ENCODE peak calls at places on chromosomes 5 and 9, in ten cellular contexts. C, H, I, Y, Z, Q, L, T, G and N are unnamed samples.

GRCh38 chr5:112379541-112380325 is 39.3 kb downstream of the EPB41L4A start:
- DNase-seq in Y (no peak), H (no peak), L (no peak), I (no peak), T (peak), Z (no peak), Q (no peak), G (no peak), C (no peak), N (no peak)

GRCh38 chr5:77993799-77994318 is 217.7 kb upstream of the TBCA start:
- DNase-seq in C (no peak), H (no peak), L (no peak), I (no peak), Q (no peak), Y (no peak), G (no peak), Z (no peak), T (no peak), N (no peak)

GRCh38 chr9:123336455-123336854 is 19.5 kb upstream of the CRB2 start:
- DNase-seq in G (no peak), C (no peak), Z (no peak), H (no peak), Y (no peak), L (no peak), I (no peak), Q (no peak), T (no peak), N (no peak)

GRCh38 chr9:120921751-120922181 is 4.8 kb downstream of the TRAF1 start:
- DNase-seq in L (no peak), Y (no peak), H (no peak), T (no peak), Z (no peak), Q (no peak), G (no peak), C (no peak), I (no peak), N (no peak)

GRCh38 chr9:15155826-15156225 is 151.2 kb downstream of the TTC39B start:
- DNase-seq in Y (peak), H (no peak), L (no peak), C (no peak), Q (no peak), Z (no peak), I (no peak), T (peak), G (no peak), N (peak)

GRCh38 chr9:36398745-36399144 is 1.3 kb downstream of the RNF38 start:
- DNase-seq in Z (no peak), C (no peak), Q (no peak), H (no peak), Y (peak), G (no peak), L (no peak), T (peak), I (no peak), N (peak)

GRCh38 chr5:136689563-136689962 is 324.2 kb upstream of the TRPC7 start:
- DNase-seq in I (no peak), G (no peak), T (no peak), C (no peak), H (no peak), L (no peak), Q (no peak), Z (no peak), Y (no peak), N (no peak)

GRCh38 chr5:59856324-59856723 is 37.2 kb downstream of the PDE4D start:
- DNase-seq in Q (no peak), G (no peak), I (no peak), L (no peak), Y (no peak), C (no peak), Z (no peak), T (no peak), H (no peak), N (no peak)

GRCh38 chr5:10849278-10849677 is 88.2 kb upstream of the DAP start:
- DNase-seq in G (no peak), Y (no peak), L (no peak), I (no peak), C (no peak), T (no peak), H (no peak), Z (no peak), Q (no peak), N (no peak)

GRCh38 chr9:135170535-135170934 is 83.1 kb downstream of the OLFM1 start:
- DNase-seq in T (no peak), Z (no peak), G (no peak), I (no peak), Y (no peak), L (no peak), C (no peak), H (no peak), Q (no peak), N (no peak)

GRCh38 chr9:94096819-94097577 is 12.7 kb downstream of the PTPDC1 start:
- DNase-seq in Z (no peak), T (no peak), Q (no peak), I (no peak), L (no peak), C (no peak), H (no peak), Y (peak), G (no peak), N (peak)

GRCh38 chr5:40436535-40437237 is 243.0 kb upstream of the PTGER4 start:
- DNase-seq in Q (no peak), G (no peak), H (no peak), C (no peak), L (no peak), Z (no peak), T (no peak), I (no peak), Y (no peak), N (no peak)

GRCh38 chr5:110371725-110372041 is 354.8 kb downstream of the TMEM232 start:
- DNase-seq in H (no peak), I (no peak), G (no peak), T (no peak), Q (no peak), Z (no peak), Y (no peak), L (peak), C (no peak), N (no peak)

GRCh38 chr9:31089822-31090221 is 1294.6 kb upstream of the ACO1 start:
- DNase-seq in T (peak), Y (no peak), C (no peak), H (no peak), Z (no peak), Q (no peak), I (no peak), G (no peak), L (no peak), N (peak)

GRCh38 chr5:163347671-163348070 is 89.7 kb upstream of the CCNG1 start:
- DNase-seq in G (peak), Z (peak), H (no peak), T (peak), Q (no peak), Y (peak), L (peak), I (peak), C (no peak), N (peak)

GRCh38 chr5:31273631-31274378 is 80.3 kb downstream of the CDH6 start:
- DNase-seq in Y (no peak), H (no peak), C (no peak), G (no peak), Z (no peak), L (no peak), T (peak), I (no peak), Q (no peak), N (peak)

GRCh38 chr5:34663771-34664496 is 7.8 kb downstream of the RAI14 start:
- DNase-seq in H (no peak), T (no peak), Y (no peak), L (no peak), Q (no peak), C (no peak), G (no peak), I (no peak), Z (no peak), N (no peak)

GRCh38 chr5:7347377-7347776 is 48.6 kb upstream of the ADCY2 start:
- DNase-seq in C (no peak), G (no peak), T (no peak), Q (no peak), I (no peak), Y (no peak), Z (no peak), H (no peak), L (no peak), N (no peak)

GRCh38 chr9:72554221-72554641 is 32.8 kb downstream of the TMC1 start:
- DNase-seq in I (no peak), Z (no peak), L (no peak), T (peak), G (no peak), Q (no peak), Y (peak), H (no peak), C (no peak), N (peak)

DNA sequence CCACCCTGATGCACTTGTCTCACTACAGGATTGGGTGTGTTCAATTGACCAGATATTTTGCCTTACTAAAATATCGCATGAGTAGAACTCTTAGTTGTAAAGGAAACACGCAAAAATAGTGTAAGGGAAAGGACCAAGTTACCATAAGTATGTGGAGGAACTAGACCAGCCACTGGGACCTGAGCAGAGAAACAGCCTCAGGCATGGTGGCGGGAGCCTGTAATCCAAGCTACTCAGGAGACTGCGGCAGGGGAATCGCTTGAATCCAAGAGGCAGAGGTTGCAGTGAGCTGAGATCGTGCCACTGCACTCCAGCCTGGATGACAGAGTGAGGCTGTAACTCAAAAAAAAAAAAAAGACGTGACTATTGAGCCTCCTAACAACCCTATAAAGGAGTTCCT is 117.9 kb upstream of the SPATA31C2 start:
- DNase-seq in L (no peak), T (no peak), I (no peak), H (no peak), Y (no peak), Z (no peak), C (no peak), Q (no peak), G (no peak), N (no peak)
- TF ChIP-seq CTCF in L (no peak), T (no peak), I (no peak), H (no peak), Y (no peak), Z (no peak), C (no peak), Q (no peak), G (no peak), N (no peak)

DNA sequence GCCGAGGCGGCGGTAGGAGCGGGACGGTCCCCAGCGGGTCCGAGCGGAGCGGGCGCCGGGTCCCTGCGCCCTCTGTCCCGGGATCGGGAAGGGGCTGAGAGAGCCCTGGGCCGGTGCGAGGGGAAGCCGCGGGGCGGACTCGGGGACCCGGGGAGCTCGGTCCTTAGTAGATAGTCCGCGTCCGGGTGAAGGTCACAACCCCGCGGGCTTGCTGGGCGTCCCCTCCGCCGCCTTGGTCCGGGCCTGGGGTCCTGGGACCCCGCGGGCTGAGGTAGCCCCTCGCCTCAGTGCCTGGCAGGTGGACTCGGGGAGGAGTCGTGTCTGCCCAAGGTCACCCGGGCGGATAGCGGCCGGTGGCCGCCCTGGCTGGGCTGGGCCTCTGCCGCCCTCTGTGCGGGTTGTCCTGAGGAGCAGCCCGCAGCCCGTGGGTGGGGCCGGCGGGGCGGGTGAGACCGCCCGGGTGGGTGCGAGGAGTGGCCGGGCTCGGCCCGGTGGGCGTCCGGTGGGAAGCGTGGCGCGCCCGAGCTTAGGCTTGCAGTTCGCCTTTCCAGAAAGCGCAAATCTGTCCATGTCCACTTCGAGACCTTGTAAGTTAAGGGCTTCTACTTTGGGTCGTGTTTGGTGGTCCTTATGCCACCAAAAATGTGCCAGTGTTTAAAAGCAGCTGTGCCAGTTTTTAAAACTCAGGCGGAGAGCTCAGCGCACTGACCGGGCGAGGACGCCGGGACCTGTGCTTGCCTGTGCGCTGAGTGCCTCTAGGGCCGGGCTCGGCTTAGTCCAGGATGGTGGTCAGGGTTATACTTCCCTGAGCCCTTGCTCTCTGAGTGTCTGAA is 553 bp downstream of the SDHA start:
- DNase-seq in G (peak), T (peak), Z (peak), Q (peak), C (peak), L (no peak), Y (peak), H (no peak), I (peak), N (peak)
- H3K4me3 ChIP-seq in G (peak), T (peak), Z (peak), Q (peak), C (peak), L (peak), Y (peak), H (peak), I (peak), N (peak)

GRCh38 chr5:123450641-123451421 is 27.6 kb upstream of the CEP120 start:
- DNase-seq in T (peak), Y (no peak), Q (no peak), Z (peak), G (peak), H (no peak), L (no peak), I (no peak), C (no peak), N (peak)
- TF ChIP-seq CTCF in T (no peak), Y (no peak), Q (no peak), Z (no peak), G (no peak), H (no peak), L (no peak), I (no peak), C (no peak), N (no peak)

DNA sequence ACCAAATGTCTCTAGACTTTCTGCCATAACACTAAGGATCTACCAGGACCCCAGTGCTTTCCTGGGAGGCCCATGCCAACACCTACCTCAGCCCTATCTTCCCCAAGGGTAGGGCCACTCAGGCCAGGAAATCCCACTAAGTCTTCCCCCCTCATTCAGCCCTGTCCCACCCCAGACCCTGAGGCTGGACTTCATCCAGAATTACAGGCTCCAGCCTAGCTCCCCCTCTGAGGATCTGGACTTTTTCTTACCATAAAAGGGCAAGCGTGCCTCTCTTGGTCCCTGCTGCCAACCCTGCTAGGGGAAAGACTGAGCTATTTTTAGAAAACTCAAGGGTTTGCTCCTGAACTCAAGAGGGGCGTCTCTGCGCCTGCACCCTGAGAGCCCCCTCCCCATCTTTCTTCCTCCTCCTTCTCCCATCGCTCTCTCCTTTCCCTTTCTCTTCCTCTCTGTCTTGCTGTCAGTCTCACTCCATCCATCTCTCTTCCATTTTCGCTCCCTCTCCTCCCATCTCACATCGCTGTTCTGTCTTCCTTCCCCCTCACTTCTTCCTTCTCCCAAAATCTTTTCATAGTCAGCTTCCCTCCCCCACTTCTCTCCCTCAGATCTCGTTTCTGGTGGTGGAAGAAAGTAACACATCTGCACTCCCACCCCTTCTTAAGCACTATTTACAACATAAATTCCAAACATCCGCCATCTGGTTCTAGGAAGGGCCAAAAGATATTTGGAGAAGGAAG is 38.1 kb upstream of the IL17B start:
- DNase-seq in T (peak), I (no peak), L (no peak), C (no peak), Q (no peak), G (no peak), Y (peak), Z (peak), H (peak), N (no peak)
- H3K4me3 ChIP-seq in T (no peak), I (peak), L (no peak), C (no peak), Q (no peak), G (no peak), Y (no peak), Z (no peak), H (peak), N (no peak)

DNA sequence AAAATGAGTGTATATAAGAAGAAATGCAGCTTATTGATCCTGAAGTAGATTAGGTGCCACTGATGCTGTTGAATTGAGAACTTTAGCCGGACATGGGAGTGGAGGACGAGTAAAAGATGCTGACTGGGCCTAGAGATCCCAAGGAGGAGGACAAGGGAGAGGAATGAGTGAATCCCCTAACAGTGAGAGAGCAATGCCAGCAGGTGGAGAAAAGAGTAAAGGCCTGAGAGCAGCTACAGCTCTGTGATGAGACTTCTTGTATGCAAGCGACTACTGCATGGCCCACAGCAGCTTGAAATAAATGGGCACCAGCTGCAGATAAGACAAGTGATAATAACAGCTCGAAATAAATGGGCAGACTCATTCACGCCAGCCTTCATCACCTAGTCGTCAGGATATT is 44.5 kb upstream of the JMY start:
- DNase-seq in C (no peak), Z (no peak), H (no peak), G (no peak), Y (no peak), T (no peak), L (no peak), Q (no peak), I (no peak), N (no peak)
- TF ChIP-seq CTCF in C (no peak), Z (no peak), H (no peak), G (no peak), Y (no peak), T (no peak), L (no peak), Q (no peak), I (no peak), N (no peak)

DNA sequence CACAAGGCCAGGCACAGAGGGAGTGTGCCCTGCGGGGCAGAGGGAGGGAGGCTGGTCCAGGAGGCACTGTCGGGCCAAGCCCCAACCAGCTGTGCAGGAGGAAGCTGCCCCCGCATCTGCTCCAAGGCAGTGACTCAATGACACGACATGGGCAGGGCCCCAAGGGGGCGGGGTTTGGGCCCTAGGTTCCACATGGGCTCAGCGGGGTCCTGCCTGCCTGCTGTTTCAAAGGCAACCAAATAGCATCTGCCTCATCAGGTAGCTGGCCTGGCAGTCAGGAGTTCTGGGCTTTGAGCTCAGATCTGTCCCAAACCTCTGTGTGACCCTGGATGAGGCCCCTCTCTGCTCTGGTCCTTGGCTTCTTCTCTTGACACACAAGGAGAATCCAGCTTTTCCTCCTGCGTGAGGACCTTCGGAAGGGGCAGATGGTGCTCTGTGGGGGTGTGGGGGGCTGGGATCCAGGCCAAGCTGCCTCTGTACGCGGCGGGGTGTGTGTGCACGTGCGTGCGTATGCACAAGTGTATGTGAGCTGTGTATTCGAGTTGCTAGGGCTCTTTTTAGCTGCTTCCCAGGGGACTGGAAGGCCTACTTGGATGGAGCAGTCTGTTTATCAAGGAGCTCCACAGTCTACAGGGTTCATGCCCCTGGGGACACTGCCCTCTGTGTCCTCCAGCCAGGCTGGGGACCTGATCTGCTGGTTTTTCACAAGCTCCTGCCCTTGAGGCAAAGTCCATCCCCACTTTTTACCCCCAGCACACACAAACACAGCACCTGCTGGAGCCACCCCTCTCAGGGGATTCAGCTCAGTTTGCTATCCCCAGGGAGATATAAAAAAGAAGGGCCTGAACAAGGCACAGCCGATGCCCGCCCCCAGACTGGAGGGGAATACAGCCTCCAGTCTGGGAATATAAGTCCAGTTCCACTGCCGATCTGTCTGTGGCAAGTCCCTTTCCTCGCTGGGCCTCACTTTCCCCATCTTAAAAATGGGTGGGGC is 138.9 kb downstream of the RGS3 start:
- DNase-seq in Z (no peak), Q (peak), H (peak), C (peak), Y (peak), L (peak), T (peak), I (peak), G (peak), N (peak)
- H3K4me3 ChIP-seq in Z (no peak), Q (no peak), H (no peak), C (no peak), Y (no peak), L (no peak), T (no peak), I (no peak), G (no peak), N (no peak)

GRCh38 chr5:75052461-75053285 is at the start of gene GCNT4:
- DNase-seq in L (no peak), Z (peak), G (peak), T (peak), Y (peak), Q (peak), C (peak), H (peak), I (peak), N (peak)
- TF ChIP-seq CTCF in L (no peak), Z (no peak), G (no peak), T (no peak), Y (no peak), Q (no peak), C (no peak), H (no peak), I (no peak), N (no peak)

GRCh38 chr5:8930021-8930420 is 615.9 kb downstream of the SEMA5A start:
- DNase-seq in Z (no peak), Q (no peak), I (no peak), C (no peak), L (no peak), G (no peak), Y (no peak), H (no peak), T (no peak), N (no peak)
- H3K4me3 ChIP-seq in Z (no peak), Q (no peak), I (no peak), C (no peak), L (no peak), G (no peak), Y (no peak), H (no peak), T (no peak), N (no peak)